ENCODE peak calls at places on chromosomes 3 and 15, in four cellular contexts. B is SHP77; W is EH; A is activated T-cell treated with anti-CD3 and anti-CD28 coated beads, Interleukin-2, amount 50 U/mL, for 48 hours. K is an unnamed sample.

GRCh38 chr3:196639517-196640500 is at the start of gene NRROS:
- DNase-seq in B (no peak), A (peak), W (peak), K (peak)

GRCh38 chr15:86445750-86446149 is 366.1 kb downstream of the AGBL1 start:
- DNase-seq in B (no peak), A (no peak), W (no peak), K (no peak)

GRCh38 chr15:25248583-25249235 is 190.1 kb downstream of the UBE3A start:
- DNase-seq in B (no peak), W (no peak), A (no peak), K (no peak)

GRCh38 chr15:63595688-63596087 is 1.5 kb upstream of the FBXL22 start:
- DNase-seq in A (no peak), W (no peak), B (no peak), K (no peak)

GRCh38 chr3:12724794-12725193 is 34.3 kb downstream of the TMEM40 start:
- DNase-seq in W (peak), A (no peak), B (no peak), K (no peak)

GRCh38 chr3:71581451-71581980 is 2.0 kb downstream of the FOXP1 start:
- DNase-seq in W (peak), B (no peak), A (peak), K (peak)

GRCh38 chr3:43632269-43632733 is 10.5 kb upstream of the ANO10 start:
- DNase-seq in W (peak), A (no peak), B (no peak), K (no peak)

GRCh38 chr15:59185725-59186124 is 20.9 kb upstream of the LDHAL6B start:
- DNase-seq in W (no peak), A (no peak), B (no peak), K (no peak)

GRCh38 chr3:146536681-146537080 is 7.7 kb downstream of the PLSCR1 start:
- DNase-seq in A (no peak), W (peak), B (no peak), K (no peak)

GRCh38 chr3:11201246-11202024 is 47.1 kb downstream of the HRH1 start:
- DNase-seq in W (peak), B (no peak), A (no peak), K (no peak)

GRCh38 chr3:172279191-172279640 is 169.0 kb downstream of the GHSR start:
- DNase-seq in B (no peak), W (peak), A (no peak), K (no peak)

GRCh38 chr3:124026516-124026915 is 34.6 kb upstream of the ROPN1 start:
- DNase-seq in W (no peak), A (no peak), B (no peak), K (no peak)

GRCh38 chr3:64686446-64686908 is 1.3 kb downstream of the ADAMTS9 start:
- DNase-seq in W (peak), A (no peak), B (no peak), K (no peak)

GRCh38 chr3:42708611-42709151 is 6.1 kb upstream of the HHATL start:
- DNase-seq in A (peak), B (no peak), W (no peak), K (no peak)

GRCh38 chr15:97547381-97547780 is 413.1 kb upstream of the ARRDC4 start:
- DNase-seq in A (no peak), B (no peak), W (no peak), K (no peak)

GRCh38 chr3:186915808-186916796 is 14.2 kb upstream of the ST6GAL1 start:
- DNase-seq in B (no peak), A (no peak), W (no peak), K (no peak)

GRCh38 chr3:46878796-46879436 is 1.4 kb downstream of the PTH1R start:
- DNase-seq in B (no peak), A (no peak), W (peak), K (no peak)

GRCh38 chr3:4069796-4070195 is 233.4 kb upstream of the SETMAR start:
- DNase-seq in B (no peak), A (no peak), W (no peak), K (no peak)

GRCh38 chr3:105956311-105956710 is 87.5 kb upstream of the CBLB start:
- DNase-seq in A (no peak), B (no peak), W (peak), K (no peak)

GRCh38 chr15:70605606-70606410 is 157.6 kb downstream of the UACA start:
- DNase-seq in W (peak), B (no peak), A (no peak), K (no peak)

GRCh38 chr3:66165679-66166078 is 55.1 kb upstream of the SLC25A26 start:
- DNase-seq in A (no peak), W (peak), B (no peak), K (no peak)

GRCh38 chr3:128849776-128850542 is 29.5 kb upstream of the ACAD9 start:
- DNase-seq in A (no peak), W (peak), B (no peak), K (no peak)

GRCh38 chr3:167188592-167188991 is 191.5 kb downstream of the ZBBX start:
- DNase-seq in W (no peak), B (no peak), A (no peak), K (no peak)

GRCh38 chr3:150738688-150739087 is 24.3 kb downstream of the SIAH2 start:
- DNase-seq in A (peak), W (no peak), B (no peak), K (no peak)

GRCh38 chr15:66963084-66963483 is 102.3 kb upstream of the SMAD3 start:
- DNase-seq in B (no peak), A (no peak), W (no peak), K (no peak)

GRCh38 chr3:9600597-9600996 is 47.0 kb upstream of the LHFPL4 start:
- DNase-seq in B (no peak), A (peak), W (no peak), K (no peak)

GRCh38 chr15:79439236-79439635 is 7.1 kb downstream of the MINAR1 start:
- DNase-seq in W (no peak), B (no peak), A (no peak), K (no peak)

GRCh38 chr15:83283813-83284562 is 476 bp downstream of the BNC1 start:
- DNase-seq in B (no peak), W (peak), A (peak), K (no peak)

GRCh38 chr15:84929795-84930371 is 45.4 kb downstream of the SLC28A1 start:
- DNase-seq in B (no peak), A (peak), W (peak), K (no peak)